ENCODE peak calls at places on chromosome 4, in nine cellular contexts. C is pancreas, S is endodermal cell, R is Calu3, A is B cell, I is fibroblast of mammary gland, U is ovary, T is right lobe of liver, H is fibroblast of lung. V is an unnamed sample.
A peak's percentile ranks its signal among the peaks of the same experiment; 100 is the strongest.

GRCh38 chr4:963276-964225 is 9.8 kb downstream of the DGKQ start:
- DNase-seq in H (no peak), I (no peak), T (no peak), C (peak; percentile 79), R (no peak), U (no peak), S (peak; percentile 42), A (no peak), V (no peak)

GRCh38 chr4:86942185-86942666 is 7.4 kb downstream of the AFF1 start:
- DNase-seq in H (peak; percentile 46), I (peak; percentile 31), T (no peak), R (no peak), C (no peak), A (no peak), S (no peak), U (no peak), V (peak; percentile 46)

GRCh38 chr4:86894465-86894864 is 2.2 kb upstream of the C4orf36 start:
- DNase-seq in C (no peak), S (no peak), I (peak; percentile 27), R (no peak), H (no peak), A (no peak), T (no peak), U (no peak), V (peak; percentile 39)

GRCh38 chr4:13642576-13642975 is 15.1 kb upstream of the BOD1L1 start:
- DNase-seq in I (peak; percentile 76), C (no peak), R (no peak), S (no peak), H (peak; percentile 61), T (no peak), U (peak; percentile 39), A (no peak), V (no peak)

GRCh38 chr4:83546796-83547195 is 10.9 kb downstream of the GPAT3 start:
- DNase-seq in S (no peak), I (no peak), U (no peak), C (no peak), A (no peak), T (no peak), R (no peak), H (no peak), V (peak; percentile 19)

GRCh38 chr4:127997534-127998388 is 32.6 kb downstream of the ABHD18 start:
- DNase-seq in C (no peak), R (no peak), T (no peak), I (peak; percentile 57), A (peak; percentile 8), H (peak; percentile 55), U (no peak), S (no peak), V (peak; percentile 69)

GRCh38 chr4:21879187-21879586 is 69.4 kb downstream of the KCNIP4 start:
- DNase-seq in S (peak; percentile 87), T (no peak), H (peak; percentile 47), A (no peak), R (peak; percentile 7), I (peak; percentile 76), U (no peak), C (no peak), V (no peak)

GRCh38 chr4:5469151-5469775 is 239.1 kb downstream of the EVC2 start:
- DNase-seq in I (no peak), U (no peak), S (peak; percentile 32), R (no peak), C (no peak), A (no peak), T (peak; percentile 79), H (no peak), V (no peak)

GRCh38 chr4:154361450-154361849 is 130.1 kb downstream of the DCHS2 start:
- DNase-seq in A (no peak), R (no peak), I (no peak), H (no peak), S (no peak), U (no peak), C (no peak), T (no peak), V (no peak)

GRCh38 chr4:141328550-141329173 is 108.0 kb downstream of the ZNF330 start:
- DNase-seq in U (no peak), T (no peak), A (no peak), S (no peak), C (no peak), I (no peak), H (no peak), R (no peak), V (peak; percentile 31)

GRCh38 chr4:33930497-33930896 is 2313.8 kb downstream of the ARAP2 start:
- DNase-seq in C (no peak), U (no peak), A (no peak), S (no peak), R (no peak), H (peak; percentile 39), I (peak; percentile 42), T (no peak), V (no peak)

GRCh38 chr4:173345648-173346047 is 11.5 kb upstream of the HMGB2 start:
- DNase-seq in H (no peak), I (no peak), C (no peak), A (no peak), T (no peak), U (no peak), R (no peak), S (no peak), V (no peak)

GRCh38 chr4:110442309-110442708 is 33.6 kb upstream of the ENPEP start:
- DNase-seq in T (no peak), H (no peak), R (no peak), C (no peak), U (no peak), S (peak; percentile 46), I (peak; percentile 3), A (no peak), V (peak; percentile 31)

GRCh38 chr4:141142423-141142822 is 9.2 kb upstream of the RNF150 start:
- DNase-seq in C (no peak), A (no peak), U (no peak), I (no peak), R (no peak), S (no peak), T (no peak), H (no peak), V (no peak)

GRCh38 chr4:112693507-112693906 is 56.6 kb downstream of the LARP7 start:
- DNase-seq in S (no peak), R (no peak), A (no peak), U (no peak), C (no peak), I (no peak), T (no peak), H (no peak), V (no peak)

GRCh38 chr4:109998867-109999303 is 86.2 kb downstream of the EGF start:
- DNase-seq in I (peak; percentile 71), A (peak; percentile 46), R (peak; percentile 30), U (no peak), S (no peak), T (no peak), H (peak; percentile 71), C (no peak), V (peak; percentile 73)

GRCh38 chr4:17352357-17352756 is 159.5 kb downstream of the QDPR start:
- DNase-seq in T (no peak), S (no peak), R (no peak), H (no peak), I (no peak), C (no peak), A (no peak), U (no peak), V (no peak)

DNA sequence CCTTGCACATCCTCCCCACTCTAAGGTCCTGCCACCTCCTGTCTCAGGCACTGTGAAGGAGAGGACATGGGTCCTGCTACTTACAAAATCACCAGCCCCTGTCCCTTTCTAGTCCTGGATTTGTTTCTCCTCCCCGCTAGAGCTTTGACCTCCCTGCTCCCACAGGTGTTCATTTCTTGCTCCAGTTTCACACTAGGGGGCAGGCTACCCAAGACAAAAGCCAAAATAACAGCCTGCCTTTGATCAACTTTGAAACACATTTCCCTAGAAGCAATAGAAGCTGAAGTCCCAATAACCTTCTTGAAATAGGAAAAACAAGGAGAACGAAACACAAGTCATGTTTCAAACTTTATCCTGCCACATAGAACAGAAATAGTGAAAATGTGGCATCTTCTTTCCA is 164.4 kb downstream of the QDPR start:
- DNase-seq in S (peak; percentile 83), I (peak; percentile 54), H (peak; percentile 28), R (peak; percentile 13), T (no peak), A (no peak), C (no peak), U (no peak), V (peak; percentile 29)
- TF ChIP-seq CTCF in S (peak; percentile 85), I (peak; percentile 70), H (peak; percentile 65), R (no peak), T (peak; percentile 55), A (no peak), C (peak; percentile 13), U (no peak), V (peak; percentile 34)

GRCh38 chr4:120071192-120071795 is 4.6 kb upstream of the MAD2L1 start:
- DNase-seq in I (peak; percentile 79), T (no peak), C (no peak), R (peak; percentile 38), U (no peak), A (peak; percentile 19), H (peak; percentile 88), S (peak; percentile 49), V (peak; percentile 62)
- TF ChIP-seq CTCF in I (peak; percentile 53), T (peak; percentile 47), C (peak; percentile 53), R (peak; percentile 30), U (peak; percentile 52), A (peak; percentile 86), H (peak; percentile 26), S (peak; percentile 85), V (peak; percentile 45)

GRCh38 chr4:160318567-160319220 is 1215.8 kb downstream of the RAPGEF2 start:
- DNase-seq in U (no peak), R (peak; percentile 1), I (no peak), T (no peak), A (no peak), S (no peak), C (no peak), H (no peak), V (no peak)

GRCh38 chr4:160316036-160316435 is 1213.2 kb downstream of the RAPGEF2 start:
- DNase-seq in U (no peak), H (no peak), T (no peak), I (no peak), R (no peak), C (no peak), A (no peak), S (no peak), V (no peak)

GRCh38 chr4:160319868-160320260 is 1217.0 kb downstream of the RAPGEF2 start:
- DNase-seq in R (no peak), A (no peak), C (no peak), T (no peak), H (no peak), U (no peak), I (no peak), S (no peak), V (peak; percentile 73)

GRCh38 chr4:160319221-160319867 is 1216.5 kb downstream of the RAPGEF2 start:
- DNase-seq in I (no peak), S (peak; percentile 53), A (no peak), T (no peak), U (no peak), R (peak; percentile 27), C (no peak), H (no peak), V (peak; percentile 98)
- TF ChIP-seq CTCF in I (no peak), S (no peak), A (no peak), T (no peak), U (no peak), R (no peak), C (no peak), H (no peak), V (no peak)

DNA sequence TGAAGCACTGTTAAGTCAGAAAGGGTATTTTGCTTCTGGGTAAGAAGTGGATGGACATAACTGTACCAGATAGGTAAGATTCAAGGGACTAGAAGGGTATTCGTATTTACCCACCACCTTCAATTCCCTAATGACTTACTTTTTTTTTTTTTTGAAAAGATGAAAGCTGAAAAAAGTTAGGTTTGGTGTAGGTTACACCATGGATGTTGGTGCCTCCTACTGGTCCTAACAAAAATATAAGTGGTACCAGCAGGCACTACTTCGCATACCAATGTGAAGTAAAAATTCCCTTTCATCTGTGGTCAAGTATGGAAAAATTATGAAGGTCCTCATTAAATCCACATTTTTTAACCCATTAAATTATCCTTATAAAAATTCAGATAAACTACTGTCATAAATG is 7.2 kb downstream of the ANKRD17 start:
- DNase-seq in T (no peak), U (no peak), I (no peak), A (no peak), H (no peak), C (no peak), R (no peak), S (no peak), V (no peak)
- TF ChIP-seq CTCF in T (no peak), U (no peak), I (no peak), A (no peak), H (peak; percentile 20), C (no peak), R (no peak), S (peak; percentile 52), V (no peak)

V was measured in epithelial cell of esophagus.